ENCODE peak calls at places on chromosome 15, in five cellular contexts. W, T, N, S and R are unnamed samples.

GRCh38 chr15:72782274-72782992 is 1.1 kb downstream of the ADPGK start:
- DNase-seq in W (no peak), T (no peak), N (no peak), S (no peak), R (no peak)

GRCh38 chr15:50496692-50497091 is 49.8 kb downstream of the USP50 start:
- DNase-seq in W (no peak), T (no peak), N (no peak), S (no peak), R (no peak)

GRCh38 chr15:28058082-28058481 is 41.0 kb downstream of the OCA2 start:
- DNase-seq in W (no peak), T (no peak), N (no peak), S (no peak), R (no peak)

GRCh38 chr15:97521390-97521789 is 439.1 kb upstream of the ARRDC4 start:
- DNase-seq in W (no peak), T (no peak), N (no peak), S (no peak), R (no peak)

GRCh38 chr15:51380999-51381806 is 39.7 kb downstream of the GLDN start:
- DNase-seq in W (peak), T (peak), N (peak), S (no peak), R (peak)

GRCh38 chr15:91065505-91065904 is 34.6 kb upstream of the SV2B start:
- DNase-seq in W (no peak), T (no peak), N (no peak), S (no peak), R (no peak)

GRCh38 chr15:75043509-75044257 is 20.3 kb downstream of the PPCDC start:
- DNase-seq in W (peak), T (peak), N (no peak), S (peak), R (peak)

GRCh38 chr15:73899197-73900128 is 26.1 kb downstream of the TBC1D21 start:
- DNase-seq in W (no peak), T (no peak), N (no peak), S (no peak), R (peak)

GRCh38 chr15:74780523-74780982 is 1.3 kb upstream of the CSK start:
- DNase-seq in W (no peak), T (no peak), N (no peak), S (no peak), R (no peak)

DNA sequence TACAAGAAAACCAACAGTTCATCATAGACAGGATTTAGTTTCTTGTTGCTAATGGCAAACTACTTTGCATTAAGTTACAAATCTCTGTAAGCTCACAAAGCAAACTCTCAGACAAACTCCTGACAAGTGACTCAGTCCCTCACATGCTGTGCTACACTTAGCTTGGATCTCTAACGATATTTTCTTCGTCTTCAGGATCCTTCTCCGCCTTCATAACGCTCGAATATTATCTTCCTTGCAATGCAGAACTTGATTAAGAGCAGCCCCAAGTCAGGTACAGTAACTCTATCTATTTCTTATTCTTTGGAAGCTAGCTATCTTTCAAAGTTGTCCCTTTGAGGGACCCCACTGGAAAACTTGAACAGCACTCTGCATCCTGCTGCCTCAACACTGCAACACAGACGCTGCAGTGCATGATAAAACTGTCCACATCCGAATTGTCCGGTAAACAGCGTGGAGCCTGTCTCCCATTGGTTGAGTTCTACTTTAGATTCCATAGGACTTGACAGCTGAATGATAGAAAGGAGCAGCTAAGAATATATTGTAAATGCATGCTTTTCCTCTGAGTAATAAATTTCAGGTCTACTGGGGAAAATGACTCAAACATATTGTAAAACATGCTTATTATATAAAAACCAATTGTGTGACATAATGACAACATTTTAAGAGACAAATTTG is 61.3 kb downstream of the UACA start:
- DNase-seq in W (peak), T (no peak), N (peak), S (no peak), R (no peak)
- H3K4me3 ChIP-seq in W (peak), T (no peak), N (peak), S (peak), R (no peak)

GRCh38 chr15:48084759-48085420 is 35.9 kb upstream of the SLC24A5 start:
- DNase-seq in W (peak), T (no peak), N (peak), S (no peak), R (peak)
- TF ChIP-seq CTCF in W (peak), T (peak), N (peak), S (peak), R (no peak)

GRCh38 chr15:69089258-69089657 is 71.2 kb upstream of the GLCE start:
- DNase-seq in W (no peak), T (no peak), N (no peak), S (no peak), R (no peak)

GRCh38 chr15:69088300-69088965 is 72.0 kb upstream of the GLCE start:
- DNase-seq in W (no peak), T (no peak), N (no peak), S (no peak), R (no peak)

GRCh38 chr15:69092159-69092558 is 68.3 kb upstream of the GLCE start:
- DNase-seq in W (peak), T (no peak), N (peak), S (no peak), R (no peak)

GRCh38 chr15:69093127-69093526 is 67.3 kb upstream of the GLCE start:
- DNase-seq in W (no peak), T (peak), N (peak), S (no peak), R (no peak)

DNA sequence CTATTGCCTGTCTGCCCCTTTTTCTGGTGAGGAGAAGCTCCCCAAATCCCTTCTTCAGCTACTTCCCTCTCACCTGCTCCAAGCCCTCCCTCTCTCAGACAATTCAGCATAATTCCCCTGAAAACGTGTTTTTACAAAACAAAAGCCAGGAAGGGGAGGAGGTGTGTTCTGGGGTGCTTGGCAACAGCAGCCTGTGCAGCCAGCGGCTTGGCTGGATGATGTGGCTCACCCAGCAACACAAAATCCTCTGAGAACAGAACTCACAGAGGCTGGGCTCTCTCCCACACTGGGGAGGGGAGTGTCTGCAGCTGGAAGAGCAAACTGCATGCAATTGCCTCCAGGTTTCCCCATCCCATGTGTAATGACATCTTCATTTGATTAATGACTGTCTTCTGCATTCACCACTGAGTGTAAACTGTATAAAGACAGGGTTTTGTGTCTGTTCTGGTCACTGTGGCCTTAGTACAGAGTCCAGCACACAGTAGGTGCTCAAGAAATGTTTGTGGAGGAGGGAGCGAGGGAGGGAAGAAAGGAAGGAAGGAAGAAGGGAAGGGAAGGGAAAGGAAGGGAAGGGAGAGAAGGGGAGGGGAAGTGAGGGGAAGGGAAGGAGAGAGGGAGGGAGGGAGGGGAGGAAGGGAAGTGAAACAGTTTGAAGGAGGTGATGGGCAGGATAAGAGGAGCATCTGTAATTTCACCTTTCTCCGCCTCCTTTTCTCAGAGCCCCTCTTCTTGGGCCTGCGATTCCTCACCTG is 70.1 kb upstream of the GLCE start:
- DNase-seq in W (peak), T (no peak), N (no peak), S (no peak), R (no peak)
- H3K4me3 ChIP-seq in W (no peak), T (no peak), N (no peak), S (no peak), R (no peak)

DNA sequence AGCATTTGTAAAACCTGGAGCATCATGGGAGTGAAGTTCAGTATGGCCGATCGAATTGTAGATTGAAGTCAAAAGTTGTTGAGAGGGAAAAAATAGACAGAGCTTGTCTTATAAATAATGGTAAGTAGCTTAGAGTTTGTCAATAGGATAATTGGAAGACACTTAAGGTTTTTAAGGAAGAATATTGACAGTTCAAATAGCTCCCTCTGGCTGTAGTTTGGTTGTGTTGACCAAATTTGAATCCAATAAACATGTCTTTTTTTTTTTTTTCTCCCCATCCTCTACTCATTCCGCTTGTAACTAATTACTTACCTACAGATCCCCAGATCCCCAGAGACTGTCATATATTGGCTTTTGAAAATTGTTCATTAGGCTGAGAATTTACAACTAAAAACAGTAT is 677.0 kb downstream of the AGBL1 start:
- DNase-seq in W (no peak), T (no peak), N (no peak), S (no peak), R (no peak)
- TF ChIP-seq CTCF in W (no peak), T (no peak), N (no peak), S (no peak), R (no peak)

DNA sequence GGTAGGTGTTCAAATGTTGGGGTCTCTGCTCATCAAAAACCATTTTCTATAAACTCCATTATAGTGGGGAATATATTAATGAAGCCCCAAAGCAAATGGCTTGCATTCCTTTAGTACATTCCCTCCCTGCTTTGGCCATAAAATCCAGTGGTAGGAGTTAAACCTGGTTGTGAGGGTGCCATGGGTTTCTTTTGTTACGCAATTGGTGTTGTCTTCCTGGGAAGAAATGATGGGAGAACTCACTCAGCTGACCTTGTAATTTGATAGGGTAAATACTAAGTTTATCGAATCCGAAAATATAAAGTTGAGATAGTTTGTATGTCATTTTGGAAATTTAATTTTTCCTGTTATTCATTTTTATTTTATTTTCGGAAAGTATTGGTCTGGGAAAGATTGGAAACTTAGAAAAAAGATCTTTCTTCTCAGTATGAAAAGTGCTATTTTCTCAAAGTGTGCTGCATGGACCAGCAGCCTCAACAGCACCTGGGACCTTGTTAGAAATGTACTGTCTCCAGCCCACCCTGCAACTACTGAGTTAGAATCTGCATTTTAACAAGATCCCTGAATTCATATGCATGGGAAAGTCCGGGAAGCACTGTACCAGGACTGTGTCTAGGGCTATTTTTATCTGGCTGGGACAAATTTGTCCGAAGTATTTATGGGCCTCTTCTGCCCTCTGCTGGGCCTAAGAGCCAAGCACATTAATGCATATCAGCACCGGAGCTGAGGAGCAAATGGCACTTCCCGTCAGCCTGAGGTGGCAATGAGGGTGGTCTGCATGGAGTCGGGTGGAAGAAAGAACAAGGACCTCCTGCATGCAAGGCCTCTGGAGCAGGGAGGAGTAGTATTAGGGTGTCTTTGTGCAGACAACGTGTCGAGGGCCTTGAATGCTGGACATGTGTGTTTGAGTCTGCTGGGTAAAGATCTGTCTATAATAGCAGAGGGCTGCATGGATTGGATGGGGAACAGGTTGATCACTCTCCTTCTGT is 54.7 kb downstream of the FAM81A start:
- DNase-seq in W (peak), T (peak), N (peak), S (no peak), R (peak)
- H3K4me3 ChIP-seq in W (no peak), T (no peak), N (no peak), S (no peak), R (no peak)

GRCh38 chr15:37933685-37934084 is 755 bp upstream of the TMCO5A start:
- DNase-seq in W (peak), T (no peak), N (no peak), S (no peak), R (no peak)
- TF ChIP-seq CTCF in W (no peak), T (no peak), N (no peak), S (no peak), R (no peak)

GRCh38 chr15:52804526-52805081 is 14.5 kb upstream of the ONECUT1 start:
- DNase-seq in W (no peak), T (no peak), N (no peak), S (no peak), R (no peak)
- H3K4me3 ChIP-seq in W (peak), T (no peak), N (no peak), S (peak), R (no peak)

GRCh38 chr15:67383903-67384302 is 129.3 kb downstream of the IQCH start:
- DNase-seq in W (no peak), T (no peak), N (peak), S (no peak), R (no peak)
- TF ChIP-seq CTCF in W (peak), T (peak), N (peak), S (no peak), R (no peak)

GRCh38 chr15:67559158-67559557 is 16.7 kb downstream of the MAP2K5 start:
- DNase-seq in W (no peak), T (no peak), N (no peak), S (no peak), R (no peak)
- H3K4me3 ChIP-seq in W (no peak), T (no peak), N (no peak), S (no peak), R (no peak)

GRCh38 chr15:70254186-70254974 is 156.7 kb upstream of the TLE3 start:
- DNase-seq in W (no peak), T (no peak), N (no peak), S (no peak), R (no peak)
- TF ChIP-seq CTCF in W (no peak), T (no peak), N (no peak), S (no peak), R (no peak)